ENCODE peak calls at places on chromosomes 13 and 19, in six cellular contexts. One of them, this sample, is unnamed.
A peak's percentile ranks its signal among the peaks of the same experiment; 100 is the strongest.

GRCh38 chr19:5792224-5792623 is 1.3 kb upstream of the DUS3L start:
- DNase-seq in endothelial cell of umbilical vein: no peak
- DNase-seq in mammary epithelial cell: no peak
- DNase-seq in GM23338: no peak
- DNase-seq in hepatocyte: no peak
- DNase-seq in PC-9: no peak
- DNase-seq in this sample: no peak

GRCh38 chr19:48511800-48512503 is at the start of gene LMTK3:
- DNase-seq in endothelial cell of umbilical vein: no peak
- DNase-seq in GM23338: peak; percentile 87
- DNase-seq in hepatocyte: no peak
- DNase-seq in PC-9: no peak
- DNase-seq in mammary epithelial cell: no peak
- DNase-seq in this sample: peak; percentile 87

GRCh38 chr13:22517544-22517943 is 663.2 kb upstream of the SGCG start:
- DNase-seq in endothelial cell of umbilical vein: no peak
- DNase-seq in PC-9: no peak
- DNase-seq in mammary epithelial cell: no peak
- DNase-seq in hepatocyte: peak; percentile 27
- DNase-seq in GM23338: peak; percentile 35
- DNase-seq in this sample: peak; percentile 28

GRCh38 chr13:111903143-111903542 is 163.8 kb upstream of the SOX1 start:
- DNase-seq in GM23338: no peak
- DNase-seq in mammary epithelial cell: no peak
- DNase-seq in PC-9: no peak
- DNase-seq in endothelial cell of umbilical vein: no peak
- DNase-seq in hepatocyte: no peak
- DNase-seq in this sample: no peak

GRCh38 chr19:50493171-50493570 is 16.5 kb upstream of the GARIN5A start:
- DNase-seq in PC-9: no peak
- DNase-seq in endothelial cell of umbilical vein: no peak
- DNase-seq in GM23338: no peak
- DNase-seq in mammary epithelial cell: no peak
- DNase-seq in hepatocyte: no peak
- DNase-seq in this sample: no peak

GRCh38 chr13:97057196-97057595 is 62.9 kb upstream of the OXGR1 start:
- DNase-seq in hepatocyte: no peak
- DNase-seq in GM23338: no peak
- DNase-seq in endothelial cell of umbilical vein: no peak
- DNase-seq in PC-9: no peak
- DNase-seq in mammary epithelial cell: no peak
- DNase-seq in this sample: no peak

GRCh38 chr19:20413705-20414104 is 151.9 kb downstream of the ZNF737 start:
- DNase-seq in endothelial cell of umbilical vein: no peak
- DNase-seq in PC-9: no peak
- DNase-seq in hepatocyte: no peak
- DNase-seq in mammary epithelial cell: no peak
- DNase-seq in GM23338: no peak
- DNase-seq in this sample: no peak

GRCh38 chr19:46574533-46574932 is 26.6 kb upstream of the CALM3 start:
- DNase-seq in GM23338: no peak
- DNase-seq in PC-9: no peak
- DNase-seq in mammary epithelial cell: no peak
- DNase-seq in hepatocyte: no peak
- DNase-seq in endothelial cell of umbilical vein: no peak
- DNase-seq in this sample: peak; percentile 9

GRCh38 chr19:29420482-29421185 is 105.2 kb upstream of the VSTM2B start:
- DNase-seq in PC-9: no peak
- DNase-seq in GM23338: no peak
- DNase-seq in mammary epithelial cell: no peak
- DNase-seq in endothelial cell of umbilical vein: no peak
- DNase-seq in hepatocyte: no peak
- DNase-seq in this sample: no peak

GRCh38 chr13:28568286-28568685 is 73.4 kb upstream of the FLT1 start:
- DNase-seq in GM23338: no peak
- DNase-seq in hepatocyte: peak; percentile 37
- DNase-seq in endothelial cell of umbilical vein: peak; percentile 49
- DNase-seq in PC-9: no peak
- DNase-seq in mammary epithelial cell: no peak
- DNase-seq in this sample: no peak

GRCh38 chr13:96837809-96838208 is 156.5 kb downstream of the OXGR1 start:
- DNase-seq in hepatocyte: no peak
- DNase-seq in mammary epithelial cell: no peak
- DNase-seq in endothelial cell of umbilical vein: no peak
- DNase-seq in GM23338: no peak
- DNase-seq in PC-9: no peak
- DNase-seq in this sample: no peak

GRCh38 chr13:99655351-99656091 is 154.2 kb downstream of the TM9SF2 start:
- DNase-seq in PC-9: no peak
- DNase-seq in mammary epithelial cell: peak; percentile 73
- DNase-seq in GM23338: no peak
- DNase-seq in endothelial cell of umbilical vein: no peak
- DNase-seq in hepatocyte: peak; percentile 85
- DNase-seq in this sample: peak; percentile 45

DNA sequence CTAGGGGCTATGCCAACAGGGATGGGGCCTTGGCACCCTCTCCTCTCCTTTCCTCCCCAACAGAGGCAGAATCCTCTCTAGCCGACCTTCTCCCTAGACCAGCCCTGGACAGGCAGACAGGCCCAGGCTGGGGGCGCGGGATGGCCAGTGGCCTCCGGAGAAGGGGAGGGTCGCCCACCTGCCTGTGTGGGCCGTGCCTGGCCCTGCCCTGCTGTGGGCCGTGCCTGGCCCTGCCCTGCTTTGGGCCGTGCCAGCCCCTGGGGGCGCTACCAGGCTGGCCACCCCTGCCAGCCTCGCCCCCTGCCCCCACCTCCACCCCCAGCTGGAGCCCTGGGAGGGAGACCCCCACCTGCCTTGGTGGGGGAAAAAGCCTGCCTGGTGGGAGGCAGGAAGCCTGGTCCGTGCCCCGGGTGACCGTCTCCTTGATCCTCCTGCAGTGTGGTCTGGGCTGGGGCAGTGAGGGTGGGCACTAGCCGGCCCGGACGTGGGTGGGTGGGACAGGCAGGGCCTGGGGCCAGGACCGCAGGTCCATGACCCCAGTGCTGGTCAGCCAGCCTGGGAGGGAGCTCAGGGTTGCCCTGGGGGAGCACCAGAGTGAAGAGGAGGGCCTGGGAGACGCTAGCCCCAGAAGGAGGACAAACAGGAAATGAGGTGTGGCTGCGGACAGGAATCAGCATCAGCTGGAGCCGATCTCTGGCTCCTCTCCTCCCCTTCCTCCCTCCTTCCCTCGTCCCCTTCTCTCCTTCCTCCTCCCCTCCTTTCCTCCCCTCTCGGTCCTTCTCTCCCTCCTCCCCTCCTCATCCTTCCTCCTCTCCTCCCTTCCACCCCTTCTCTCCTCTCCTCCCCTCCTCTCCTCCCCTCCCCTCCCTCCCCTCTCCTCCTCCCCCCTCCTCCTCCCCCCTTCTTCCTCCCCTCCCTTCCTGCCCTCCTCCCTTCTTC is 5.1 kb upstream of the MKNK2 start:
- DNase-seq in PC-9: peak; percentile 35
- DNase-seq in endothelial cell of umbilical vein: peak; percentile 56
- DNase-seq in hepatocyte: peak; percentile 59
- DNase-seq in mammary epithelial cell: no peak
- DNase-seq in GM23338: peak; percentile 50
- DNase-seq in this sample: no peak
- TF ChIP-seq CTCF in PC-9: no peak
- TF ChIP-seq CTCF in endothelial cell of umbilical vein: no peak
- TF ChIP-seq CTCF in hepatocyte: no peak
- TF ChIP-seq CTCF in mammary epithelial cell: no peak
- TF ChIP-seq CTCF in GM23338: no peak
- TF ChIP-seq CTCF in this sample: no peak

GRCh38 chr13:33016414-33017409 is at the start of gene KL:
- DNase-seq in mammary epithelial cell: no peak
- DNase-seq in GM23338: peak; percentile 63
- DNase-seq in endothelial cell of umbilical vein: no peak
- DNase-seq in hepatocyte: peak; percentile 37
- DNase-seq in PC-9: peak; percentile 18
- DNase-seq in this sample: peak; percentile 53
- H3K4me2 ChIP-seq in mammary epithelial cell: peak within 1 kb of the TSS; percentile 40
- H3K4me2 ChIP-seq in GM23338: peak within 1 kb of the TSS; percentile 86
- H3K4me2 ChIP-seq in endothelial cell of umbilical vein: peak within 1 kb of the TSS; percentile 53
- H3K4me2 ChIP-seq in hepatocyte: peak within 1 kb of the TSS; percentile 93
- H3K4me2 ChIP-seq in PC-9: peak within 1 kb of the TSS; percentile 56
- H3K4me2 ChIP-seq in this sample: peak within 1 kb of the TSS; percentile 85

GRCh38 chr13:41453620-41454019 is 3.7 kb upstream of the RGCC start:
- DNase-seq in mammary epithelial cell: no peak
- DNase-seq in endothelial cell of umbilical vein: no peak
- DNase-seq in PC-9: no peak
- DNase-seq in GM23338: no peak
- DNase-seq in hepatocyte: no peak
- DNase-seq in this sample: no peak

GRCh38 chr13:41456768-41457588 is at the start of gene RGCC:
- DNase-seq in PC-9: peak; percentile 77
- DNase-seq in GM23338: peak; percentile 83
- DNase-seq in hepatocyte: peak; percentile 83
- DNase-seq in mammary epithelial cell: peak; percentile 60
- DNase-seq in endothelial cell of umbilical vein: peak; percentile 74
- DNase-seq in this sample: peak; percentile 87

GRCh38 chr13:41457589-41458186 is 338 bp downstream of the RGCC start:
- DNase-seq in GM23338: peak; percentile 29
- DNase-seq in endothelial cell of umbilical vein: no peak
- DNase-seq in hepatocyte: peak; percentile 13
- DNase-seq in PC-9: no peak
- DNase-seq in mammary epithelial cell: no peak
- DNase-seq in this sample: no peak

GRCh38 chr13:41454170-41454569 is 3.2 kb upstream of the RGCC start:
- DNase-seq in PC-9: no peak
- DNase-seq in endothelial cell of umbilical vein: no peak
- DNase-seq in hepatocyte: no peak
- DNase-seq in mammary epithelial cell: no peak
- DNase-seq in GM23338: no peak
- DNase-seq in this sample: no peak

GRCh38 chr13:41455725-41456419 is 1.5 kb upstream of the RGCC start:
- DNase-seq in PC-9: no peak
- DNase-seq in endothelial cell of umbilical vein: no peak
- DNase-seq in hepatocyte: no peak
- DNase-seq in GM23338: peak; percentile 14
- DNase-seq in mammary epithelial cell: no peak
- DNase-seq in this sample: peak; percentile 52
- TF ChIP-seq EZH2 in PC-9: no peak
- TF ChIP-seq EZH2 in endothelial cell of umbilical vein: no peak
- TF ChIP-seq EZH2 in hepatocyte: no peak
- TF ChIP-seq EZH2 in GM23338: no peak
- TF ChIP-seq EZH2 in mammary epithelial cell: no peak
- TF ChIP-seq EZH2 in this sample: no peak

GRCh38 chr13:76887070-76887563 is 912 bp upstream of the KCTD12 start:
- DNase-seq in GM23338: peak; percentile 46
- DNase-seq in PC-9: no peak
- DNase-seq in hepatocyte: peak; percentile 23
- DNase-seq in endothelial cell of umbilical vein: no peak
- DNase-seq in mammary epithelial cell: no peak
- DNase-seq in this sample: peak; percentile 48

GRCh38 chr13:76886292-76887061 is at the start of gene KCTD12:
- DNase-seq in mammary epithelial cell: peak; percentile 78
- DNase-seq in PC-9: peak; percentile 24
- DNase-seq in GM23338: peak; percentile 82
- DNase-seq in hepatocyte: peak; percentile 93
- DNase-seq in endothelial cell of umbilical vein: peak; percentile 91
- DNase-seq in this sample: peak; percentile 93

GRCh38 chr13:76890036-76890435 is 3.8 kb upstream of the KCTD12 start:
- DNase-seq in endothelial cell of umbilical vein: no peak
- DNase-seq in hepatocyte: no peak
- DNase-seq in mammary epithelial cell: peak; percentile 95
- DNase-seq in GM23338: no peak
- DNase-seq in PC-9: no peak
- DNase-seq in this sample: no peak

GRCh38 chr13:76889254-76889653 is 3.0 kb upstream of the KCTD12 start:
- DNase-seq in PC-9: no peak
- DNase-seq in endothelial cell of umbilical vein: no peak
- DNase-seq in GM23338: no peak
- DNase-seq in hepatocyte: no peak
- DNase-seq in mammary epithelial cell: peak; percentile 93
- DNase-seq in this sample: no peak

DNA sequence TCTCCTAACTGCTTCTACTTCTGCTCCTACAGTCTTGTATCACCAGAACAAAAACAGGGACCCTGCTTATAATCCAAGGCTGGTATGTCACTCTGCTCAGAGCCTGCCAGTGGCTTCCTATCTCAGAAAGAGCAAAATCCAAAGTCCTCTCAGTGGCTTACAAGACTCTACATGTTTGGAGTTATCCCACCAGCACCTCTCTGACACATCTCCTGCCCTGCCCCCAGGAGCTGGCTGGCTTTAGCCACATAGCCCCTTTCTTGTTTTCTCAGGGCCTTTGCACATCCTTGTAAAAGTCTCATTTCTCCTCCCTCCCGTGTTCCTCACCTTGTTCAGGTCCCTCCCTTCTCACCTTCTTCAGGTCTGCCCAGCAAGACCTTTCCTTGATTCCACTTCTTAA is 2.2 kb upstream of the KCTD12 start:
- DNase-seq in GM23338: no peak
- DNase-seq in PC-9: no peak
- DNase-seq in mammary epithelial cell: peak; percentile 48
- DNase-seq in endothelial cell of umbilical vein: no peak
- DNase-seq in hepatocyte: no peak
- DNase-seq in this sample: no peak
- TF ChIP-seq CTCF in GM23338: no peak
- TF ChIP-seq CTCF in PC-9: no peak
- TF ChIP-seq CTCF in mammary epithelial cell: no peak
- TF ChIP-seq CTCF in endothelial cell of umbilical vein: no peak
- TF ChIP-seq CTCF in hepatocyte: no peak
- TF ChIP-seq CTCF in this sample: no peak

DNA sequence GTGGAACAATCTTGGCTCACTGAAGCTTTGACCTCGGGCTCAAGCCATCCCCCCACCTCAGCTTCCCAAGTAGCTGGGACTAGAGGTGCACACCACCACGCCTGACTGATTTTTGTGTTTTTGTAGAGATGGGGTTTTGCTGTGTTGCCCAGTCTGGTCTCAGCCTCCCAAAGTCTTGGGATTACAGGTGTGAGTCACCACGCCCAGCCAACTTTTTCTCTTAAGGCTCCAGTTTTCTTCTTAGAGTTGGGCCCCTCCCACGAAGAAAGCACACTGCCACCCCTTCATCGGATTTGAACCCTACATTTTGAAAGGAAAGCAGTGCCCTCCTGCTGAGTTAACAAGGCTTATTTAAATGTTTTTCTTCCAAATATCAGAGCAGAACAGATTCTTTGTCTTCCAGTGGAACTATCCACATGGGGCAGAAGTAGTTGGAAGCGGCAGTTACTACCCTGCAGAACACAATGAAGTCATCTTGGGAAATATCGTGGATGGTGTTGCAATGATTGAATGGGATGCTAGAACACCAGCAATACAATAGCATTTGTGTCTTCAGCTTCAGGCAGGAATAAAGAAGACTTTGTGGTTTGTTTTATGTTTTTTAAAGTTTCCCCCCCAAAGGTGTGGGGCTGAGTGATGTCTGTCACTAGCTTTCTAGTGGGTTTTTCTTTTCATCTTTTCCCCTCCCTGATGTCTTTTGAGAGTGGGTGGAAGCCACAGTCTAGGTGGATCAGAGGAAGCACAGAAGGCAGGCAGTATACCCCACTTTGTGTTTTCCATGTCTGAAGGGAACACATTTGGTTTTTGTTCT is 8.9 kb downstream of the ACTN4 start:
- DNase-seq in PC-9: no peak
- DNase-seq in endothelial cell of umbilical vein: no peak
- DNase-seq in GM23338: no peak
- DNase-seq in hepatocyte: no peak
- DNase-seq in mammary epithelial cell: peak; percentile 92
- DNase-seq in this sample: no peak
- H3K4me2 ChIP-seq in PC-9: peak overlapping the region; percentile 89
- H3K4me2 ChIP-seq in endothelial cell of umbilical vein: no peak overlapping the region
- H3K4me2 ChIP-seq in GM23338: peak overlapping the region; percentile 23
- H3K4me2 ChIP-seq in hepatocyte: no peak overlapping the region
- H3K4me2 ChIP-seq in mammary epithelial cell: peak overlapping the region; percentile 50
- H3K4me2 ChIP-seq in this sample: no peak overlapping the region

GRCh38 chr19:55149078-55150003 is at the start of gene TNNT1:
- DNase-seq in endothelial cell of umbilical vein: no peak
- DNase-seq in mammary epithelial cell: no peak
- DNase-seq in PC-9: peak; percentile 47
- DNase-seq in GM23338: peak; percentile 83
- DNase-seq in hepatocyte: peak; percentile 60
- DNase-seq in this sample: peak; percentile 78
- TF ChIP-seq EZH2 in endothelial cell of umbilical vein: no peak
- TF ChIP-seq EZH2 in mammary epithelial cell: no peak
- TF ChIP-seq EZH2 in PC-9: no peak
- TF ChIP-seq EZH2 in GM23338: no peak
- TF ChIP-seq EZH2 in hepatocyte: no peak
- TF ChIP-seq EZH2 in this sample: no peak

This sample was measured in neural progenitor cell.